ENCODE peak calls at places on chromosomes 6 and 20, in five cellular contexts. Y is esophagus squamous epithelium, R is ovary, T is body of pancreas, V is adrenal gland. F is an unnamed sample.

GRCh38 chr6:84547341-84547794 is 217.0 kb downstream of the TBX18 start:
- DNase-seq in Y (no peak), V (no peak), R (no peak), T (no peak), F (no peak)

GRCh38 chr6:170345662-170346061 is 39.1 kb downstream of the FAM120B start:
- DNase-seq in V (no peak), T (no peak), Y (no peak), R (no peak), F (no peak)

GRCh38 chr6:43516367-43516696 is 394 bp downstream of the YIPF3 start:
- DNase-seq in V (no peak), Y (no peak), R (no peak), T (no peak), F (no peak)

GRCh38 chr6:145866449-145867401 is 52.1 kb upstream of the FBXO30 start:
- DNase-seq in V (no peak), R (no peak), Y (no peak), T (no peak), F (no peak)

GRCh38 chr20:24469116-24470030 is at the start of gene SYNDIG1:
- DNase-seq in Y (no peak), V (no peak), T (no peak), R (peak; percentile 31), F (peak; percentile 33)

GRCh38 chr6:135640449-135641111 is 143.0 kb upstream of the AHI1 start:
- DNase-seq in T (no peak), R (no peak), Y (no peak), V (no peak), F (no peak)

GRCh38 chr6:43298565-43299337 is 691 bp downstream of the SLC22A7 start:
- DNase-seq in R (no peak), V (no peak), T (no peak), Y (no peak), F (no peak)

GRCh38 chr6:18148304-18149025 is 6.4 kb downstream of the TPMT start:
- DNase-seq in T (no peak), R (no peak), Y (no peak), V (no peak), F (no peak)

GRCh38 chr20:23126281-23127061 is 40.3 kb upstream of the CD93 start:
- DNase-seq in Y (no peak), R (no peak), V (no peak), T (no peak), F (no peak)

GRCh38 chr6:82144852-82145332 is 102.7 kb downstream of the IBTK start:
- DNase-seq in V (peak; percentile 71), R (peak; percentile 15), Y (no peak), T (peak; percentile 82), F (peak; percentile 22)

GRCh38 chr6:119609865-119610264 is 260.3 kb upstream of the MAN1A1 start:
- DNase-seq in R (no peak), T (no peak), V (no peak), Y (no peak), F (no peak)

GRCh38 chr6:44446626-44447297 is 59.3 kb downstream of the CDC5L start:
- DNase-seq in V (no peak), T (no peak), Y (no peak), R (no peak), F (no peak)

GRCh38 chr6:106910999-106911949 is 63.3 kb downstream of the CD24 start:
- DNase-seq in T (peak; percentile 31), R (no peak), Y (no peak), V (no peak), F (no peak)

GRCh38 chr6:96153775-96154174 is 138.0 kb downstream of the FUT9 start:
- DNase-seq in T (no peak), V (no peak), Y (no peak), R (no peak), F (no peak)

GRCh38 chr20:869606-870005 is 36.1 kb downstream of the FAM110A start:
- DNase-seq in R (no peak), V (no peak), Y (no peak), T (no peak), F (no peak)

GRCh38 chr20:1212607-1213396 is 9.5 kb downstream of the C20orf202 start:
- DNase-seq in R (peak; percentile 46), T (peak; percentile 75), Y (peak; percentile 3), V (peak; percentile 75), F (peak; percentile 83)

GRCh38 chr6:32885698-32886286 is 31.8 kb downstream of the PSMB9 start:
- DNase-seq in R (no peak), T (no peak), V (no peak), Y (no peak), F (no peak)

GRCh38 chr6:134410531-134410930 is 92.6 kb upstream of the SGK1 start:
- DNase-seq in Y (no peak), V (no peak), R (no peak), T (no peak), F (no peak)

GRCh38 chr20:63617092-63617875 is 9.6 kb downstream of the GMEB2 start:
- DNase-seq in T (no peak), Y (no peak), V (no peak), R (no peak), F (no peak)

GRCh38 chr6:155690820-155691219 is 235.2 kb upstream of the NOX3 start:
- DNase-seq in T (no peak), R (no peak), V (no peak), Y (no peak), F (no peak)

GRCh38 chr20:14116037-14116436 is 120.7 kb downstream of the MACROD2 start:
- DNase-seq in T (no peak), V (no peak), R (no peak), Y (no peak), F (no peak)

GRCh38 chr20:64261138-64261537 is 5.6 kb downstream of the PCMTD2 start:
- DNase-seq in R (peak; percentile 69), T (peak; percentile 14), V (peak; percentile 58), Y (no peak), F (peak; percentile 62)

GRCh38 chr20:47577271-47577670 is 75.6 kb downstream of the NCOA3 start:
- DNase-seq in R (no peak), Y (no peak), V (no peak), T (no peak), F (no peak)

GRCh38 chr20:2006452-2007381 is 12.9 kb upstream of the PDYN start:
- DNase-seq in R (no peak), Y (no peak), T (peak; percentile 4), V (peak; percentile 34), F (peak; percentile 56)

GRCh38 chr6:160013987-160014868 is 45.3 kb downstream of the IGF2R start:
- DNase-seq in R (no peak), Y (no peak), T (no peak), V (no peak), F (no peak)

GRCh38 chr6:11309947-11310665 is 77.6 kb upstream of the NEDD9 start:
- DNase-seq in T (peak; percentile 17), Y (no peak), R (no peak), V (no peak), F (no peak)

GRCh38 chr20:64131406-64131805 is 24.0 kb upstream of the NPBWR2 start:
- DNase-seq in T (no peak), V (no peak), R (no peak), Y (no peak), F (peak; percentile 54)

GRCh38 chr6:104710543-104711335 is 149.0 kb downstream of the HACE1 start:
- DNase-seq in Y (no peak), T (no peak), V (no peak), R (no peak), F (no peak)

GRCh38 chr20:41657655-41658054 is 39.5 kb upstream of the CHD6 start:
- DNase-seq in V (no peak), T (no peak), Y (no peak), R (no peak), F (no peak)

GRCh38 chr6:142881771-142882170 is 63.2 kb downstream of the HIVEP2 start:
- DNase-seq in V (no peak), T (no peak), Y (no peak), R (no peak), F (no peak)

GRCh38 chr20:51059862-51060261 is 37.0 kb upstream of the KCNG1 start:
- DNase-seq in Y (no peak), T (no peak), R (no peak), V (no peak), F (no peak)

GRCh38 chr20:11076434-11076833 is 402.6 kb upstream of the JAG1 start:
- DNase-seq in V (no peak), Y (no peak), T (no peak), R (no peak), F (no peak)

DNA sequence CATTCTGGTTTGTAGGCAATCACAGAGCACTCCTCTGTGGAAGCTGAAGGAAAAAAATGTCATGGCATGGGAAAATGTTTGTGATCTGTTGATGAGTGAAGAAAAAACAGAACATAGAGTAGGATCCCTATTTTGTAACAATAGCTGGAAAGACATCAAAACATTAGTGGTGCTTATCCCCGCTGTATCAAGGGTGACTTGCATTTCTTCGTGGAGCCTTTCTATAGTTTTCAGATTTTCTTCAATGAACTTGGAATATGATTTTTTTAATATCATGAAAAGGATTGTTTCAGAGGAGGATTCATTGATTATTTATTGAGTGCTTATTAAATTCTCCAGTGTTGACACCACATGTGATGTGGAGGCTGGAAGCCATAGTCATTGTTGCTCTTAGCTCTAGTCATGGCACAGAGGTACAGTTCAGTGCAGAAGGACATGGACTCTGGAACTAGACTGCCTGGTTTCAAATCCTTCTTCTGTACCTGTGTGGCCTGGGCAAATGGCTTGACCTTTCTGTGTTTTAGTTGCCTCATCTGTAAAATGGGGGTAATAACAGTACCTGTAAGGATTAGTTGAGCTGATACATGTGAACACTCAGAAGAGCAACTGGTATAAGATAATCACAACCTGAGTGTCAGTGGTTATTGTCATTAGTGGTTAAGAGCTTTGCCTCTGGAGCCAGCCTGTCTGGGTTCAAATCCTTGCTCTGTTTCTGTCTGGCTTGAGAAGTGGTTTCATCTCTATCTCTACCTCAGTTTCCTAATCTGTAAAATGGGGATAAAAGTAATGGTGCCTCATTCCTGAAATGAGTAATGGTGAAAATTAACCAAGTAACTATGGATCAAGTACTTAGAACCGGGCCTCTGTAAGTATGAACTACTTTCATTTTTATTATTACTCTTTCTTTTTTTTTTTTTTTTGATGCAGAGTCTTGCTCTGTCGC is 14.7 kb upstream of the CDKN1A start:
- DNase-seq in V (no peak), R (no peak), T (no peak), Y (no peak), F (no peak)
- H3K4me1 ChIP-seq in V (peaks cover 13% of the 10 kb centered on the region), R (peaks cover 21% of the 10 kb centered on the region), T (peaks cover 43% of the 10 kb centered on the region), Y (peaks cover 68% of the 10 kb centered on the region), F (peaks cover 24% of the 10 kb centered on the region)

GRCh38 chr6:13479206-13479797 is 8.1 kb downstream of the GFOD1 start:
- DNase-seq in R (no peak), T (no peak), Y (no peak), V (no peak), F (no peak)
- H3K4me1 ChIP-seq in R (no peaks in the 10 kb centered on the region), T (no peaks in the 10 kb centered on the region), Y (peaks cover 85% of the 10 kb centered on the region), V (no peaks in the 10 kb centered on the region), F (no peaks in the 10 kb centered on the region)

DNA sequence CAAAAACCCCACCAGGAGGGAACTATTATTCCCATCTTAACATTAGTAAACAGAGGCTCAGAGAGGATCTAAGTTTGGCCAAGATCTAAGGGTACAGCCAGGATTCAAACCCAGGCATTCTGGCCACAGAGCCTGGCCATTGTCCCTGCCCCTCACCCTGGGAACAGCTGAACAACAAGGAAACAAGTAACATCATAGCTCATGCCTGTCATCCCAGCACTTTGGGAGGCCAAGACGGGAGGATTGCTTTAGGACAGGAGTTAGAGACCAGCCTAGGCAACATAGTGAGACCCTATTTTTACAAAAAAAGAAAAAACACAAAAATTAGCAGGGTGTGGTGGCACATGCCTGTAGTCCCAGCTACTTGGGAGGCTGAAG is 27.6 kb downstream of the TOX2 start:
- DNase-seq in T (no peak), V (no peak), R (no peak), Y (no peak), F (no peak)
- H3K4me1 ChIP-seq in T (peaks cover 15% of the 10 kb centered on the region), V (no peaks in the 10 kb centered on the region), R (peaks cover 2% of the 10 kb centered on the region), Y (peaks cover 91% of the 10 kb centered on the region), F (peaks cover 12% of the 10 kb centered on the region)

GRCh38 chr20:62504323-62504722 is 28.5 kb upstream of the GATA5 start:
- DNase-seq in Y (no peak), T (no peak), R (no peak), V (no peak), F (no peak)
- H3K4me1 ChIP-seq in Y (peaks cover 28% of the 10 kb centered on the region), T (peaks cover 5% of the 10 kb centered on the region), R (no peaks in the 10 kb centered on the region), V (no peaks in the 10 kb centered on the region), F (no peaks in the 10 kb centered on the region)

F was measured in testis.